ENCODE peak calls at places on chromosomes 7 and 10, in six cellular contexts. U is ecto neural progenitor cell; T is amniotic stem cell; X is kidney; C is activated CD4-positive, CD25-positive, alpha-beta regulatory T cell treated with anti-CD3 and anti-CD28 coated beads, Interleukin-2, amount 50 U/mL, for 72 hours; N is T-helper 2 cell. Q is an unnamed sample.

GRCh38 chr10:91596821-91597396 is 36.0 kb downstream of the PPP1R3C start:
- DNase-seq in C (no peak), U (no peak), X (no peak), T (no peak), N (no peak), Q (no peak)

GRCh38 chr7:54037873-54038272 is 504.3 kb upstream of the VSTM2A start:
- DNase-seq in T (no peak), C (no peak), N (no peak), X (no peak), U (no peak), Q (no peak)

GRCh38 chr7:99762680-99763327 is 21.2 kb downstream of the CYP3A4 start:
- DNase-seq in X (no peak), N (no peak), T (no peak), C (no peak), U (no peak), Q (no peak)

GRCh38 chr7:112173214-112173905 is 32.8 kb downstream of the DOCK4 start:
- DNase-seq in X (no peak), U (no peak), C (no peak), T (no peak), N (no peak), Q (no peak)

GRCh38 chr10:70838270-70838669 is 22.5 kb downstream of the SGPL1 start:
- DNase-seq in C (no peak), U (no peak), T (no peak), X (no peak), N (no peak), Q (no peak)

GRCh38 chr7:1289681-1290261 is 57.1 kb downstream of the UNCX start:
- DNase-seq in U (peak), C (no peak), X (peak), T (no peak), N (no peak), Q (no peak)

GRCh38 chr10:86391986-86392722 is 25.6 kb upstream of the GRID1 start:
- DNase-seq in X (no peak), C (no peak), U (no peak), T (no peak), N (no peak), Q (peak)

GRCh38 chr10:64191304-64191703 is 670.1 kb downstream of the REEP3 start:
- DNase-seq in U (no peak), C (no peak), T (no peak), N (no peak), X (no peak), Q (no peak)

GRCh38 chr7:156166692-156167416 is 354.6 kb upstream of the SHH start:
- DNase-seq in C (no peak), N (no peak), U (no peak), X (no peak), T (no peak), Q (no peak)

GRCh38 chr10:60205741-60206140 is 183.9 kb downstream of the ANK3 start:
- DNase-seq in C (no peak), X (no peak), N (no peak), T (no peak), U (no peak), Q (no peak)

GRCh38 chr7:132436121-132436520 is 140.1 kb downstream of the PLXNA4 start:
- DNase-seq in N (no peak), C (no peak), X (no peak), U (no peak), T (no peak), Q (no peak)

GRCh38 chr7:43803865-43804264 is 45.4 kb downstream of the BLVRA start:
- DNase-seq in X (no peak), U (no peak), C (no peak), N (no peak), T (no peak), Q (no peak)

GRCh38 chr7:36338256-36338655 is 51.4 kb upstream of the ANLN start:
- DNase-seq in T (no peak), U (no peak), N (no peak), X (no peak), C (no peak), Q (no peak)

GRCh38 chr10:48604408-48605263 is at the start of gene ARHGAP22:
- DNase-seq in T (no peak), U (peak), C (no peak), X (no peak), N (no peak), Q (peak)

GRCh38 chr7:3204526-3204925 is 96.5 kb upstream of the SDK1 start:
- DNase-seq in T (no peak), C (no peak), N (no peak), X (no peak), U (peak), Q (peak)

GRCh38 chr7:73919694-73920375 is 58.9 kb downstream of the TMEM270 start:
- DNase-seq in N (no peak), U (no peak), X (peak), T (no peak), C (no peak), Q (no peak)

GRCh38 chr7:103574536-103574935 is 128.5 kb upstream of the SLC26A5 start:
- DNase-seq in T (no peak), U (no peak), X (no peak), C (no peak), N (no peak), Q (no peak)

GRCh38 chr7:158706273-158706704 is 1.7 kb upstream of the NCAPG2 start:
- DNase-seq in U (no peak), T (no peak), N (no peak), X (no peak), C (no peak), Q (no peak)

GRCh38 chr10:119667562-119668328 is 16.6 kb downstream of the BAG3 start:
- DNase-seq in T (peak), U (peak), N (no peak), C (no peak), X (peak), Q (no peak)

GRCh38 chr7:28806841-28807240 is 151.3 kb downstream of the TRIL start:
- DNase-seq in X (no peak), C (no peak), N (no peak), U (no peak), T (no peak), Q (no peak)

GRCh38 chr10:58967551-58968418 is 208.7 kb upstream of the PHYHIPL start:
- DNase-seq in X (peak), C (no peak), U (peak), N (no peak), T (no peak), Q (no peak)

GRCh38 chr10:124213471-124213870 is 120.1 kb upstream of the CHST15 start:
- DNase-seq in U (no peak), N (no peak), X (no peak), C (no peak), T (no peak), Q (no peak)

GRCh38 chr10:43913676-43914235 is 265.1 kb upstream of the ZNF32 start:
- DNase-seq in C (no peak), T (no peak), U (peak), X (no peak), N (no peak), Q (no peak)

GRCh38 chr7:151248191-151249033 is at the start of gene SMARCD3:
- DNase-seq in T (no peak), U (peak), C (no peak), N (no peak), X (peak), Q (no peak)

GRCh38 chr10:71127019-71127534 is 85.3 kb upstream of the UNC5B start:
- DNase-seq in N (no peak), U (peak), X (no peak), C (no peak), T (no peak), Q (peak)

GRCh38 chr7:31882187-31882586 is 188.0 kb downstream of the PDE1C start:
- DNase-seq in C (no peak), X (no peak), U (no peak), N (no peak), T (no peak), Q (no peak)

GRCh38 chr7:122291189-122291588 is 13.4 kb downstream of the FEZF1 start:
- DNase-seq in C (no peak), T (no peak), X (no peak), U (no peak), N (no peak), Q (no peak)

GRCh38 chr7:91892821-91893340 is 12.4 kb upstream of the MTERF1 start:
- DNase-seq in U (peak), T (no peak), N (no peak), C (no peak), X (no peak), Q (no peak)

GRCh38 chr10:77004917-77005564 is 632.6 kb downstream of the KCNMA1 start:
- DNase-seq in C (no peak), N (no peak), X (no peak), T (no peak), U (no peak), Q (no peak)

GRCh38 chr7:98870071-98870651 is 347 bp upstream of the TMEM130 start:
- DNase-seq in X (peak), C (peak), T (peak), N (peak), U (peak), Q (no peak)

GRCh38 chr7:44665531-44666213 is 59.2 kb downstream of the OGDH start:
- DNase-seq in T (no peak), C (no peak), N (no peak), X (no peak), U (no peak), Q (no peak)

GRCh38 chr7:26200113-26200443 is 468 bp downstream of the HNRNPA2B1 start:
- DNase-seq in N (peak), C (peak), U (peak), T (peak), X (peak), Q (no peak)

GRCh38 chr7:24073651-24074420 is 210.2 kb upstream of the NPY start:
- DNase-seq in C (no peak), N (no peak), U (no peak), X (no peak), T (no peak), Q (no peak)

GRCh38 chr10:37739181-37739580 is 118.2 kb downstream of the ZNF248 start:
- DNase-seq in U (no peak), T (no peak), C (no peak), X (no peak), N (no peak), Q (no peak)

GRCh38 chr10:113058175-113058961 is 108.3 kb downstream of the TCF7L2 start:
- DNase-seq in C (no peak), T (peak), U (no peak), N (no peak), X (no peak), Q (no peak)

GRCh38 chr7:131692131-131692960 is 135.9 kb upstream of the PODXL start:
- DNase-seq in U (peak), T (no peak), C (peak), N (no peak), X (peak), Q (no peak)

GRCh38 chr7:85928500-85928899 is 715.2 kb upstream of the GRM3 start:
- DNase-seq in X (no peak), N (no peak), U (no peak), C (no peak), T (no peak), Q (no peak)

GRCh38 chr10:96255569-96256335 is 15.6 kb downstream of the BLNK start:
- DNase-seq in U (no peak), T (no peak), C (no peak), X (no peak), N (no peak), Q (peak)

GRCh38 chr7:133830081-133830480 is 297.1 kb upstream of the LRGUK start:
- DNase-seq in X (no peak), T (no peak), N (no peak), U (no peak), C (no peak), Q (no peak)

GRCh38 chr7:130345106-130345505 is 490 bp downstream of the CPA5 start:
- DNase-seq in X (no peak), N (no peak), C (no peak), T (no peak), U (no peak), Q (no peak)

Q was measured in vagina.